ENCODE peak calls at places on chromosomes 4 and X, in six cellular contexts. I, W, T, F, A and O are unnamed samples.

GRCh38 chr4:101419324-101420135 is 72.2 kb upstream of the PPP3CA start:
- DNase-seq in A (no peak), F (no peak), W (no peak), I (no peak), T (no peak), O (no peak)

GRCh38 chr4:138957302-138957701 is 58.3 kb upstream of the NOCT start:
- DNase-seq in A (no peak), I (no peak), T (no peak), W (no peak), F (no peak), O (no peak)

GRCh38 chr4:149409186-149410056 is 406.2 kb downstream of the IQCM start:
- DNase-seq in I (no peak), F (no peak), W (peak; percentile 52), T (peak; percentile 57), A (no peak), O (no peak)

GRCh38 chr4:189143255-189143654 is 797.4 kb upstream of the FRG1 start:
- DNase-seq in W (peak; percentile 90), T (peak; percentile 43), A (no peak), I (no peak), F (no peak), O (no peak)

GRCh38 chr4:54050214-54050904 is 14.0 kb downstream of the CHIC2 start:
- DNase-seq in W (no peak), I (no peak), A (no peak), F (no peak), T (no peak), O (no peak)

GRCh38 chr4:125319311-125319710 is 4.6 kb downstream of the FAT4 start:
- DNase-seq in W (no peak), A (no peak), F (no peak), T (no peak), I (no peak), O (no peak)

GRCh38 chr4:188030401-188030800 is 34.8 kb downstream of the ZFP42 start:
- DNase-seq in I (no peak), F (no peak), W (no peak), T (no peak), A (no peak), O (no peak)

GRCh38 chrX:136598631-136599030 is 49.3 kb upstream of the CD40LG start:
- DNase-seq in I (no peak), A (no peak), T (no peak), W (no peak), F (no peak), O (no peak)

GRCh38 chr4:118154643-118155042 is 120.4 kb downstream of the NDST3 start:
- DNase-seq in W (no peak), T (no peak), F (no peak), A (no peak), I (no peak), O (no peak)

GRCh38 chrX:136759968-136760367 is 20.8 kb downstream of the ARHGEF6 start:
- DNase-seq in I (no peak), T (no peak), A (no peak), W (no peak), F (no peak), O (no peak)

DNA sequence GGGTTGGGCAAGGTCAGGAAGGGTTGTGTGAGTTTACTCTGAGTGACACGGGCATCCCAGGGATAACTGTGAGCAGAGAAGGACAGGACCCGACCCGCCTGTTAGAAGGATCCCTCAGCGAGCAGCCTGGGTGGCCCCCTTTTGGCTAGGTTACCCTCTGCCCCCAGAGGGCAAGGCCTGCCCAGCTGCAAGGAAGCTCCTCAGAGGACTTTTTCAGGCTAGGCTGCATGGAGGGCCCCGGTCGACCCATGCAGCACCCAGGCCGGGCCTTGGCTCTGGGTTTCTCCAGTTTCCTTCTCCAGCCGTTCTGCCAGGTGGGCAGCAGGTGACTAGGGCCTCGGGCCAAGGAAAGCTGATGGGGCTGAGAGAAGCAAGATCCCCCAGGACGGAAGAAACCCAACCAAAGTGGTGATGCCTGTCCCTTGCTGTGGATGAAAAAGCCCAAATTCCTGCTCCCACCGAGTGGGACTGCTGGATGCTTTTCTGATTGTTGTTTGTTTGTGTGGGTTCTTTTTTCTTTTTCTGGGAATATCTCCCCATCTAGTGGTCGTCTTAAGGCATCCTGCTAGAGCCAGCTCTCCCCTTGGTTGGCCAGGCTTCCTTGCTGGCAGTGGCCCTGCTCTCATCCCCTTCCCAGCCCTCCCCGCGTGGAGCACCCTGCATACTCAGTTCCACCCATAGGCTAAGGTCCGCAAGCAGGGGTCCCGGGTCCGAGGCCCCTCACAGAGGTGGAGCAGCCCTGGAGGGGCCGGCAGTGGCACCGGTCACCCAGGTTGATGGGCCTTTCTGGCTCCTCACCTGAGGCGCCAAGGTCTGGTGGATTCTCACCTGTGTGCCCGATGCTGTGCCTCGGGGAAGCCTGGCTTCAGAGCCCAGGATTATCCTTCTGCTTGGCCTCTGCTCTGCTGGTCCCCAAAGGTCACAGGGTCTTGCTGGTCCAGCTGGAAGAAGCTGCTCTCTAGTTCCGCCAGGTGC is 1.8 kb downstream of the ZFP92 start:
- DNase-seq in T (no peak), F (no peak), I (no peak), W (peak; percentile 9), A (no peak), O (no peak)
- TF ChIP-seq CTCF in T (no peak), F (no peak), I (no peak), W (peak; percentile 12), A (no peak), O (no peak)

DNA sequence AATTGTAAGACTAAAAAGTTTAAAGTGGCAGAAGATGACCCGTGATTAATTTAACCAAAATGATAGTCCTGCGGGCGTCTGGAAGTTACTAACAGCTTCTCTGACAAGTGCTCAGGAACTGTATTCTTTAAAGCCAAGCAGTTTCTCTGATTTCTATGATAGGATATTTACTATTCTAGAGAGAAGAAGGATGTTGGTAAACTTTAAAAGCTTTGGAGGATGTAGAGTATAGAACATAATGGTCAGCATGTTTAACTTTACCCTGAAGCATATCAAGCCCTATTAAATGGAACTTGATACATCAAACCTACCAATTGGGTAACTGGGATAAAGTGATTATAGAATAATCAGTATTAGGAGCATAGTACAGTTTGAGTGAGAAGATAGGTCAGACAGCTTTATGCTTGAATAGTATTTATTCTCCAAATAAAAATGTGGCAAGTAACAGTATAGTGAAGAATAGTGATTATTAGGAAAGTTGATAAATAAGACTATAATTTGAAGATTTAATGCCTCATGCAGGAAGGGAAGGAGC is 1.8 kb downstream of the STIM2 start:
- DNase-seq in W (no peak), F (no peak), T (no peak), I (no peak), A (no peak), O (no peak)
- H3K27ac ChIP-seq in W (no peak overlapping the region), F (peak overlapping the region; percentile 96), T (no peak overlapping the region), I (peak overlapping the region; percentile 83), A (peak overlapping the region; percentile 93), O (no peak overlapping the region)

GRCh38 chrX:65491620-65492019 is 43.0 kb downstream of the LAS1L start:
- DNase-seq in F (no peak), T (no peak), A (no peak), W (no peak), I (no peak), O (no peak)
- TF ChIP-seq POLR2A in F (no peak), T (no peak), A (no peak), W (no peak), I (no peak), O (no peak)

DNA sequence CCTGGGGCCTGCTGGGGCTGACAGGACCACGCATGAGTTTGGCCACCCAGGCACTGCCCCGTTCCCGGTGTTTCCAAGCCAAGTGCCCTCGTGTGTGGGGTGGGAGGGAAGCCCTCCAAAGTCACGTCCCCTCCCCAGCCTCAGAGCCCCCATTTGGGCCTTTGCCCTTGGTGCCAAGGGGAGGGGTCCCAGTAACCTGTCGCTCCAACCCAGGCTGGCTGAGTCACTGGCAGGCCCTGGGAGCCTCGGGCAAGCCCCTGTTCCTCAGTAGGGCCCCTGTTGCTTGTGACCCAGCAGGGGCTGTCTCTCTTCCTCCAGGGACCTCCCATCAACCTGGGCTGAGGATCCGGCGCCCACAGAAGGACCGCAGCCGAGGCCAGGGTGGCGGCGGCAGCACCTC is 10.7 kb upstream of the HAUS7 start:
- DNase-seq in T (no peak), A (no peak), I (no peak), W (no peak), F (no peak), O (no peak)
- TF ChIP-seq CTCF in T (no peak), A (no peak), I (no peak), W (no peak), F (no peak), O (no peak)

DNA sequence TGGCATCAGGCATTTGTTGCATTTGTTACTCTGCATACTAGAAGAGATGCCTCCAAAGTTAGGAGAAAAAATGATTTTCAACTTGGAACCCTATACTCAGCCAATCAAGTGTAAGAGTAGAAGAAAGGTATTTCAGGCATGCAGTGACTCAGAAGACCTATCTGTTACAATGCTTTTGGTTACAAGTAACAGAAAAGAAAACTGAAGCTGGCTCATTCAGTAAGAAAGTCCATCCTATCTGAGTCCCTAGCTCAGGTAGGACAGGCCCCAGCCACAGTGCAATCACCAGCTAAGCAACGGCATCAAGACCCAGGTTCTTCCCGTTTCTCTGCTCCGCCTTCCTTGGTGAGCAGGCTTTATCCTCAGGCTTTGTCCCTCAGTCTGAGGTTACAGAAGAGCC is 23.3 kb downstream of the MECP2 start:
- DNase-seq in A (no peak), F (no peak), I (no peak), W (peak; percentile 28), T (no peak), O (no peak)
- H3K27ac ChIP-seq in A (peak overlapping the region; percentile 39), F (no peak overlapping the region), I (peak overlapping the region; percentile 34), W (peak overlapping the region; percentile 79), T (peak overlapping the region; percentile 42), O (no peak overlapping the region)